ENCODE peak calls at places on chromosomes 1 and 21, in four cellular contexts. L is transverse colon, O is NB4, Z is HFFc6. J is an unnamed sample.

GRCh38 chr1:214270097-214270635 is 10.8 kb upstream of the SMYD2 start:
- DNase-seq in L (no peak), Z (no peak), O (no peak), J (no peak)

GRCh38 chr1:230855886-230856285 is 12.4 kb downstream of the C1orf198 start:
- DNase-seq in O (no peak), L (no peak), Z (no peak), J (no peak)

GRCh38 chr1:147613506-147613905 is 56.8 kb downstream of the ACP6 start:
- DNase-seq in Z (no peak), L (no peak), O (no peak), J (no peak)

GRCh38 chr1:239841635-239842034 is 250.0 kb upstream of the FMN2 start:
- DNase-seq in Z (no peak), O (no peak), L (no peak), J (no peak)

GRCh38 chr1:184502154-184502553 is 115.3 kb downstream of the C1orf21 start:
- DNase-seq in O (no peak), Z (no peak), L (no peak), J (no peak)

GRCh38 chr1:19684677-19685076 is 20.0 kb downstream of the HTR6 start:
- DNase-seq in L (no peak), Z (no peak), O (no peak), J (no peak)

GRCh38 chr1:3529099-3529729 is 74.7 kb downstream of the ARHGEF16 start:
- DNase-seq in Z (no peak), O (no peak), L (peak; percentile 58), J (no peak)

GRCh38 chr21:39641827-39642450 is 29.2 kb downstream of the B3GALT5 start:
- DNase-seq in Z (no peak), O (no peak), L (no peak), J (no peak)

GRCh38 chr21:46144464-46145070 is 10.8 kb downstream of the FTCD start:
- DNase-seq in L (no peak), O (no peak), Z (no peak), J (no peak)

GRCh38 chr1:32539584-32540571 is 651 bp downstream of the ZBTB8A start:
- DNase-seq in Z (peak; percentile 9), O (peak; percentile 44), L (peak; percentile 44), J (peak; percentile 58)

GRCh38 chr1:19688041-19688842 is 23.6 kb downstream of the HTR6 start:
- DNase-seq in O (no peak), Z (no peak), L (no peak), J (no peak)

GRCh38 chr1:36446261-36446660 is 4.0 kb downstream of the OSCP1 start:
- DNase-seq in O (peak; percentile 83), Z (no peak), L (no peak), J (no peak)

GRCh38 chr1:215992620-215993019 is 425.5 kb downstream of the KCTD3 start:
- DNase-seq in O (peak; percentile 12), Z (peak; percentile 43), L (no peak), J (peak; percentile 22)

GRCh38 chr1:169070958-169071357 is 35.5 kb upstream of the ATP1B1 start:
- DNase-seq in O (no peak), L (no peak), Z (no peak), J (no peak)
- TF ChIP-seq CTCF in O (no peak), L (no peak), Z (no peak), J (no peak)

GRCh38 chr1:41023279-41023990 is 1.9 kb upstream of the SLFNL1 start:
- DNase-seq in L (no peak), Z (peak; percentile 16), O (peak; percentile 26), J (peak; percentile 17)
- TF ChIP-seq CTCF in L (no peak), Z (peak; percentile 70), O (peak; percentile 27), J (peak; percentile 50)

GRCh38 chr1:225412803-225413338 is 15.0 kb downstream of the LBR start:
- DNase-seq in Z (no peak), O (no peak), L (no peak), J (peak; percentile 71)
- TF ChIP-seq CTCF in Z (no peak), O (no peak), L (no peak), J (no peak)

GRCh38 chr1:37860346-37860666 is 914 bp upstream of the MTF1 start:
- DNase-seq in O (no peak), Z (no peak), L (no peak), J (no peak)
- TF ChIP-seq CTCF in O (no peak), Z (peak; percentile 67), L (no peak), J (no peak)

GRCh38 chr1:62288669-62289068 is 30.6 kb downstream of the KANK4 start:
- DNase-seq in O (no peak), Z (no peak), L (no peak), J (no peak)

GRCh38 chr1:62288224-62288623 is 31.0 kb downstream of the KANK4 start:
- DNase-seq in Z (no peak), L (no peak), O (no peak), J (no peak)

GRCh38 chr1:62299426-62300200 is 19.6 kb downstream of the KANK4 start:
- DNase-seq in Z (no peak), O (no peak), L (peak; percentile 51), J (peak; percentile 36)

GRCh38 chr1:62295921-62296451 is 23.2 kb downstream of the KANK4 start:
- DNase-seq in O (no peak), L (no peak), Z (peak; percentile 73), J (no peak)

GRCh38 chr1:62294211-62294610 is 25.0 kb downstream of the KANK4 start:
- DNase-seq in Z (no peak), L (no peak), O (peak; percentile 17), J (peak; percentile 48)
- TF ChIP-seq CTCF in Z (peak; percentile 25), L (no peak), O (peak; percentile 22), J (no peak)

J was measured in Calu3.